ENCODE peak calls at places on chromosomes 6 and 20, in ten cellular contexts. One of them, this sample, is unnamed.

GRCh38 chr6:154615483-154616025 is 105.1 kb upstream of the CNKSR3 start:
- DNase-seq in NCI-H2029 treated with DMSO at 0.1 percent for 48 hours: peak; percentile 94
- DNase-seq in GM20000: no peak
- DNase-seq in fibroblast of lung: peak; percentile 93
- DNase-seq in omental fat pad: no peak
- DNase-seq in endothelial cell: no peak
- DNase-seq in GM23248: peak; percentile 77
- DNase-seq in cardiac muscle cell: peak; percentile 89
- DNase-seq in mucosa of gallbladder: peak; percentile 88
- DNase-seq in effector memory CD4-positive, alpha-beta T cell: no peak
- DNase-seq in this sample: peak; percentile 85

GRCh38 chr6:121158924-121159323 is 175.4 kb downstream of the TBC1D32 start:
- DNase-seq in NCI-H2029 treated with DMSO at 0.1 percent for 48 hours: no peak
- DNase-seq in GM20000: no peak
- DNase-seq in fibroblast of lung: no peak
- DNase-seq in omental fat pad: no peak
- DNase-seq in endothelial cell: no peak
- DNase-seq in GM23248: no peak
- DNase-seq in cardiac muscle cell: no peak
- DNase-seq in mucosa of gallbladder: no peak
- DNase-seq in effector memory CD4-positive, alpha-beta T cell: no peak
- DNase-seq in this sample: no peak

GRCh38 chr20:4925842-4926530 is 75.3 kb downstream of the SLC23A2 start:
- DNase-seq in NCI-H2029 treated with DMSO at 0.1 percent for 48 hours: peak; percentile 75
- DNase-seq in GM20000: no peak
- DNase-seq in fibroblast of lung: peak; percentile 57
- DNase-seq in omental fat pad: no peak
- DNase-seq in endothelial cell: no peak
- DNase-seq in GM23248: peak; percentile 73
- DNase-seq in cardiac muscle cell: peak; percentile 85
- DNase-seq in mucosa of gallbladder: peak; percentile 72
- DNase-seq in effector memory CD4-positive, alpha-beta T cell: no peak
- DNase-seq in this sample: peak; percentile 46

GRCh38 chr20:62740286-62741141 is 31.9 kb downstream of the NTSR1 start:
- DNase-seq in NCI-H2029 treated with DMSO at 0.1 percent for 48 hours: no peak
- DNase-seq in GM20000: peak; percentile 89
- DNase-seq in fibroblast of lung: peak; percentile 82
- DNase-seq in omental fat pad: no peak
- DNase-seq in endothelial cell: no peak
- DNase-seq in GM23248: peak; percentile 95
- DNase-seq in cardiac muscle cell: peak; percentile 80
- DNase-seq in mucosa of gallbladder: peak; percentile 30
- DNase-seq in effector memory CD4-positive, alpha-beta T cell: peak; percentile 66
- DNase-seq in this sample: no peak

GRCh38 chr6:44593539-44593944 is 206.0 kb downstream of the CDC5L start:
- DNase-seq in NCI-H2029 treated with DMSO at 0.1 percent for 48 hours: peak; percentile 1
- DNase-seq in GM20000: peak; percentile 48
- DNase-seq in fibroblast of lung: peak; percentile 64
- DNase-seq in omental fat pad: peak; percentile 48
- DNase-seq in endothelial cell: peak; percentile 68
- DNase-seq in GM23248: peak; percentile 74
- DNase-seq in cardiac muscle cell: peak; percentile 83
- DNase-seq in mucosa of gallbladder: peak; percentile 29
- DNase-seq in effector memory CD4-positive, alpha-beta T cell: peak; percentile 28
- DNase-seq in this sample: peak; percentile 6

GRCh38 chr6:131199568-131200272 is 64.5 kb downstream of the AKAP7 start:
- DNase-seq in NCI-H2029 treated with DMSO at 0.1 percent for 48 hours: no peak
- DNase-seq in GM20000: peak; percentile 81
- DNase-seq in fibroblast of lung: peak; percentile 65
- DNase-seq in omental fat pad: no peak
- DNase-seq in endothelial cell: peak; percentile 47
- DNase-seq in GM23248: peak; percentile 77
- DNase-seq in cardiac muscle cell: peak; percentile 72
- DNase-seq in mucosa of gallbladder: peak; percentile 63
- DNase-seq in effector memory CD4-positive, alpha-beta T cell: peak; percentile 67
- DNase-seq in this sample: peak; percentile 37

GRCh38 chr6:116111552-116112528 is 11.2 kb downstream of the NT5DC1 start:
- DNase-seq in NCI-H2029 treated with DMSO at 0.1 percent for 48 hours: no peak
- DNase-seq in GM20000: no peak
- DNase-seq in fibroblast of lung: peak; percentile 42
- DNase-seq in omental fat pad: no peak
- DNase-seq in endothelial cell: peak; percentile 56
- DNase-seq in GM23248: peak; percentile 61
- DNase-seq in cardiac muscle cell: peak; percentile 65
- DNase-seq in mucosa of gallbladder: no peak
- DNase-seq in effector memory CD4-positive, alpha-beta T cell: no peak
- DNase-seq in this sample: peak; percentile 27

GRCh38 chr6:149136273-149136912 is 181.1 kb upstream of the TAB2 start:
- DNase-seq in NCI-H2029 treated with DMSO at 0.1 percent for 48 hours: no peak
- DNase-seq in GM20000: no peak
- DNase-seq in fibroblast of lung: no peak
- DNase-seq in omental fat pad: no peak
- DNase-seq in endothelial cell: no peak
- DNase-seq in GM23248: no peak
- DNase-seq in cardiac muscle cell: no peak
- DNase-seq in mucosa of gallbladder: no peak
- DNase-seq in effector memory CD4-positive, alpha-beta T cell: no peak
- DNase-seq in this sample: no peak

GRCh38 chr6:41733707-41734665 is 1.4 kb downstream of the TFEB start:
- DNase-seq in NCI-H2029 treated with DMSO at 0.1 percent for 48 hours: peak; percentile 51
- DNase-seq in GM20000: peak; percentile 97
- DNase-seq in fibroblast of lung: peak; percentile 58
- DNase-seq in omental fat pad: no peak
- DNase-seq in endothelial cell: peak; percentile 69
- DNase-seq in GM23248: peak; percentile 83
- DNase-seq in cardiac muscle cell: peak; percentile 80
- DNase-seq in mucosa of gallbladder: peak; percentile 62
- DNase-seq in effector memory CD4-positive, alpha-beta T cell: peak; percentile 65
- DNase-seq in this sample: peak; percentile 88

GRCh38 chr6:168169624-168170023 is 90.6 kb upstream of the FRMD1 start:
- DNase-seq in NCI-H2029 treated with DMSO at 0.1 percent for 48 hours: no peak
- DNase-seq in GM20000: no peak
- DNase-seq in fibroblast of lung: no peak
- DNase-seq in omental fat pad: no peak
- DNase-seq in endothelial cell: no peak
- DNase-seq in GM23248: no peak
- DNase-seq in cardiac muscle cell: no peak
- DNase-seq in mucosa of gallbladder: no peak
- DNase-seq in effector memory CD4-positive, alpha-beta T cell: no peak
- DNase-seq in this sample: no peak